ENCODE peak calls at places on chromosomes 16 and 17, in ten cellular contexts. T, J, H, V, O, Y, R, C, G and Z are unnamed samples.

GRCh38 chr17:42519546-42520444 is 16.2 kb upstream of the NAGLU start:
- DNase-seq in T (no peak), J (peak), H (peak), V (peak), O (peak), Y (peak), R (no peak), C (peak), G (peak), Z (peak)

GRCh38 chr17:76529224-76529642 is 8.3 kb downstream of the CYGB start:
- DNase-seq in T (no peak), J (no peak), H (peak), V (peak), O (peak), Y (peak), R (no peak), C (peak), G (peak), Z (peak)

GRCh38 chr17:81553616-81554181 is 1.5 kb upstream of the FAAP100 start:
- DNase-seq in T (no peak), J (peak), H (peak), V (no peak), O (no peak), Y (no peak), R (peak), C (no peak), G (peak), Z (peak)

GRCh38 chr17:76867578-76868175 is 527 bp upstream of the MGAT5B start:
- DNase-seq in T (no peak), J (no peak), H (no peak), V (no peak), O (no peak), Y (no peak), R (no peak), C (no peak), G (no peak), Z (no peak)

GRCh38 chr17:28937044-28937729 is 14.1 kb downstream of the PHF12 start:
- DNase-seq in T (no peak), J (no peak), H (peak), V (no peak), O (no peak), Y (no peak), R (no peak), C (no peak), G (no peak), Z (no peak)

GRCh38 chr17:39663688-39664580 is 1.2 kb upstream of the TCAP start:
- DNase-seq in T (peak), J (peak), H (no peak), V (no peak), O (no peak), Y (no peak), R (no peak), C (peak), G (no peak), Z (peak)

GRCh38 chr16:630815-631405 is at the start of gene WFIKKN1:
- DNase-seq in T (peak), J (no peak), H (peak), V (peak), O (no peak), Y (no peak), R (no peak), C (peak), G (peak), Z (no peak)

GRCh38 chr17:68603663-68604062 is 2.5 kb upstream of the FAM20A start:
- DNase-seq in T (no peak), J (no peak), H (no peak), V (no peak), O (no peak), Y (no peak), R (no peak), C (no peak), G (no peak), Z (no peak)

GRCh38 chr17:1951920-1952319 is 73.2 kb downstream of the RTN4RL1 start:
- DNase-seq in T (no peak), J (no peak), H (no peak), V (no peak), O (no peak), Y (no peak), R (no peak), C (no peak), G (no peak), Z (no peak)

GRCh38 chr17:77382356-77382911 is 241.7 kb downstream of the SEC14L1 start:
- DNase-seq in T (no peak), J (no peak), H (no peak), V (no peak), O (no peak), Y (no peak), R (no peak), C (no peak), G (peak), Z (no peak)

GRCh38 chr17:74825003-74825627 is 34.6 kb downstream of the GRIN2C start:
- DNase-seq in T (no peak), J (no peak), H (no peak), V (no peak), O (no peak), Y (no peak), R (no peak), C (no peak), G (no peak), Z (no peak)

GRCh38 chr16:49750341-49751011 is 105.4 kb downstream of the ZNF423 start:
- DNase-seq in T (no peak), J (no peak), H (no peak), V (no peak), O (no peak), Y (no peak), R (no peak), C (no peak), G (no peak), Z (no peak)

GRCh38 chr17:38563362-38564253 is 42.1 kb downstream of the SRCIN1 start:
- DNase-seq in T (peak), J (no peak), H (no peak), V (no peak), O (no peak), Y (no peak), R (no peak), C (no peak), G (no peak), Z (no peak)

GRCh38 chr17:55420067-55420775 is 1.4 kb downstream of the MMD start:
- DNase-seq in T (no peak), J (no peak), H (no peak), V (no peak), O (no peak), Y (no peak), R (no peak), C (peak), G (no peak), Z (no peak)

GRCh38 chr17:34241062-34241461 is 14.0 kb upstream of the CCL2 start:
- DNase-seq in T (no peak), J (no peak), H (no peak), V (no peak), O (peak), Y (peak), R (no peak), C (peak), G (peak), Z (peak)

GRCh38 chr17:18230288-18231141 is 5.1 kb downstream of the LLGL1 start:
- DNase-seq in T (no peak), J (no peak), H (no peak), V (no peak), O (no peak), Y (no peak), R (no peak), C (no peak), G (no peak), Z (no peak)

GRCh38 chr16:76579277-76579676 is 302.1 kb downstream of the CNTNAP4 start:
- DNase-seq in T (peak), J (no peak), H (no peak), V (no peak), O (no peak), Y (no peak), R (no peak), C (no peak), G (no peak), Z (no peak)

GRCh38 chr17:13698832-13699231 is 97.1 kb upstream of the HS3ST3A1 start:
- DNase-seq in T (no peak), J (no peak), H (no peak), V (no peak), O (no peak), Y (no peak), R (no peak), C (no peak), G (no peak), Z (no peak)

GRCh38 chr16:52383640-52384292 is 163.2 kb downstream of the TOX3 start:
- DNase-seq in T (no peak), J (no peak), H (no peak), V (no peak), O (no peak), Y (no peak), R (no peak), C (no peak), G (no peak), Z (no peak)

GRCh38 chr16:89138513-89138795 is 33.1 kb upstream of the CDH15 start:
- DNase-seq in T (no peak), J (no peak), H (no peak), V (no peak), O (no peak), Y (no peak), R (no peak), C (no peak), G (no peak), Z (no peak)

GRCh38 chr17:64074704-64075484 is 54.5 kb upstream of the ICAM2 start:
- DNase-seq in T (no peak), J (peak), H (peak), V (no peak), O (no peak), Y (no peak), R (no peak), C (peak), G (no peak), Z (no peak)

GRCh38 chr17:65079489-65079900 is 23.0 kb upstream of the GNA13 start:
- DNase-seq in T (no peak), J (no peak), H (no peak), V (no peak), O (no peak), Y (no peak), R (no peak), C (no peak), G (no peak), Z (no peak)

GRCh38 chr17:5877948-5878347 is 192.2 kb upstream of the WSCD1 start:
- DNase-seq in T (no peak), J (no peak), H (no peak), V (no peak), O (no peak), Y (no peak), R (no peak), C (no peak), G (no peak), Z (no peak)

GRCh38 chr16:86797700-86798099 is 219.4 kb downstream of the FOXL1 start:
- DNase-seq in T (no peak), J (no peak), H (no peak), V (no peak), O (no peak), Y (no peak), R (no peak), C (no peak), G (no peak), Z (no peak)

GRCh38 chr17:38879878-38880727 is 10.2 kb downstream of the LASP1 start:
- DNase-seq in T (no peak), J (peak), H (no peak), V (no peak), O (no peak), Y (peak), R (no peak), C (no peak), G (peak), Z (peak)

GRCh38 chr16:7997966-7998365 is 592.3 kb downstream of the TMEM114 start:
- DNase-seq in T (no peak), J (no peak), H (no peak), V (no peak), O (no peak), Y (no peak), R (no peak), C (no peak), G (no peak), Z (no peak)

GRCh38 chr17:82567286-82567685 is 47.8 kb downstream of the FOXK2 start:
- DNase-seq in T (no peak), J (no peak), H (no peak), V (no peak), O (no peak), Y (no peak), R (no peak), C (no peak), G (no peak), Z (no peak)

GRCh38 chr16:86575754-86576557 is 2.4 kb upstream of the FOXL1 start:
- DNase-seq in T (peak), J (peak), H (peak), V (peak), O (peak), Y (no peak), R (no peak), C (peak), G (no peak), Z (peak)

GRCh38 chr17:43212641-43213490 is 1.2 kb downstream of the TMEM106A start:
- DNase-seq in T (no peak), J (no peak), H (no peak), V (no peak), O (no peak), Y (no peak), R (peak), C (no peak), G (no peak), Z (peak)

GRCh38 chr16:22770866-22771265 is 43.1 kb upstream of the HS3ST2 start:
- DNase-seq in T (no peak), J (no peak), H (no peak), V (no peak), O (no peak), Y (no peak), R (no peak), C (no peak), G (no peak), Z (no peak)

GRCh38 chr16:346587-346986 is 5.9 kb downstream of the AXIN1 start:
- DNase-seq in T (no peak), J (no peak), H (no peak), V (peak), O (no peak), Y (no peak), R (no peak), C (no peak), G (no peak), Z (no peak)

GRCh38 chr16:58501242-58502131 is 1.5 kb downstream of the NDRG4 start:
- DNase-seq in T (peak), J (no peak), H (no peak), V (peak), O (no peak), Y (peak), R (no peak), C (peak), G (peak), Z (peak)

GRCh38 chr17:59406808-59407381 is 75.4 kb downstream of the YPEL2 start:
- DNase-seq in T (no peak), J (no peak), H (no peak), V (no peak), O (no peak), Y (no peak), R (no peak), C (no peak), G (no peak), Z (no peak)

GRCh38 chr17:81322271-81323082 is 27.4 kb upstream of the SLC38A10 start:
- DNase-seq in T (peak), J (peak), H (no peak), V (no peak), O (no peak), Y (no peak), R (no peak), C (no peak), G (no peak), Z (no peak)

GRCh38 chr16:9033125-9033830 is 58.2 kb upstream of the HAPSTR1 start:
- DNase-seq in T (peak), J (peak), H (peak), V (no peak), O (no peak), Y (no peak), R (no peak), C (peak), G (no peak), Z (peak)

GRCh38 chr16:71441348-71441781 is 489 bp downstream of the TLE7 start:
- DNase-seq in T (peak), J (no peak), H (no peak), V (no peak), O (no peak), Y (no peak), R (no peak), C (no peak), G (no peak), Z (no peak)

DNA sequence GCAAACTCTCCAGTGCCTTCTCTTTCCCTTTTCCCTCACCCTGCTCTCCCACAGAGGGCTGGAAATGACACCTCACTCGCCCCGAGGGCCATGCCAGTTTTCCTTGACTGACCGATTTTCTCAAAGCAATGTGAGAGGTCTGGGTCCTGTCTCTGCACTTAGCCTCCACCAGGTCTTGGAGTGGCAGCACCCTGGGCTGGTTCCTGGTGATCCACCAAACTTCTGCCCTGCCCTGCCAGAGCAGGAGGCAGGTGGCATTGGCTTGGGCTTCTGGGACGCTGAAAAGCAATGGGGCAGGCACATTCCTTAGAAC is 97.5 kb downstream of the RAB11FIP4 start:
- DNase-seq in T (no peak), J (no peak), H (no peak), V (no peak), O (no peak), Y (no peak), R (no peak), C (peak), G (no peak), Z (no peak)
- H3K4me3 ChIP-seq in T (peak), J (peak), H (peak), V (peak), O (no peak), Y (no peak), R (peak), C (peak), G (peak), Z (no peak)

GRCh38 chr17:78641243-78641642 is 64.0 kb upstream of the DNAH17 start:
- DNase-seq in T (no peak), J (no peak), H (no peak), V (no peak), O (no peak), Y (peak), R (no peak), C (no peak), G (no peak), Z (no peak)
- TF ChIP-seq EP300 in T (no peak), J (no peak), H (no peak), V (no peak), O (no peak), Y (no peak), R (no peak), C (no peak), G (no peak), Z (no peak)

GRCh38 chr17:58324409-58325288 is 3.9 kb downstream of the TSPOAP1 start:
- DNase-seq in T (no peak), J (no peak), H (peak), V (no peak), O (no peak), Y (no peak), R (no peak), C (peak), G (peak), Z (peak)
- TF ChIP-seq POLR2A in T (peak), J (no peak), H (no peak), V (no peak), O (no peak), Y (no peak), R (no peak), C (no peak), G (no peak), Z (no peak)

GRCh38 chr17:58331815-58332719 is 3.5 kb upstream of the TSPOAP1 start:
- DNase-seq in T (peak), J (no peak), H (peak), V (no peak), O (peak), Y (no peak), R (peak), C (peak), G (peak), Z (peak)
- H3K4me3 ChIP-seq in T (peak), J (no peak), H (peak), V (peak), O (peak), Y (no peak), R (peak), C (peak), G (peak), Z (peak)

GRCh38 chr16:87833548-87833947 is 35.8 kb downstream of the SLC7A5 start:
- DNase-seq in T (no peak), J (no peak), H (no peak), V (no peak), O (no peak), Y (no peak), R (no peak), C (no peak), G (no peak), Z (no peak)
- TF ChIP-seq EP300 in T (no peak), J (no peak), H (no peak), V (no peak), O (no peak), Y (no peak), R (no peak), C (no peak), G (no peak), Z (no peak)

DNA sequence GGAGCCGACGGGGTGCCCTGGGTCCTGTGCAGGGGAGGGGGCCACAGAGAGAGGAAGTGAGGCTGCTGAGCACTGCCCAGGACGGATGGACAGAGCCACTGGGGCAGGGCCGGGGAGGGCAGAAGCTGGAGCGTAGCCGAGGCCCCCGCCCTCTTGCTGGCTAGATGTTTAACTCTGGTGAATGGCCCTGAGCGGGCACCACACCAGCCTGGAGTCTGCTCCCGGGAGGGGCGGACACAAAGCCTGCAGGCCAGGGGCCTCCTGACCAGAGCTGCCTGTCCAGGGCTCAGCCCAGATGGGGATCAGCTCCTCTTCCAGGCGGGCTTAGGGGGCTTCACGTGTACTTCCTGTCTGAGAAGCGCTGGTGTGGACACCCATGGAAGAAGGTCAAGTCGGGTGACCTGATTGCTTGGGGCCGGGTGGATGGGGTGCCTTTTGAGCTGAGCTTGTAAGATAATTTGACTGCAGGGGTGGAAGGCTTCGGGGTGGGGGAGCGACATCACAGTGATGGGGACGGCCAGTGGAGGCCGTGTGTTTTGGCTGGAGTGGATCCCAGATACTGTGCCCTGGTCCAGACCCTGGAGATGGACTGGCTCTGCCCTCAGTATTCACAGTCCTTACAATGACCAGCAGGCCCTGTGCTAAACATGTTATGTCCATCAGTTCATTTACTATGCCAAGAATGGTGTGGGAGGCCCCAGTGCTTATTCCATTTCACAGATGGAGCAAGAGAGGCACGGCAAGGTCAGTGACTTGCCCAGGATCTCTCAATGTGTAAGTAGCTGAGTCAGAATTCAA is 33.7 kb upstream of the CIBAR2 start:
- DNase-seq in T (no peak), J (no peak), H (no peak), V (no peak), O (no peak), Y (no peak), R (no peak), C (no peak), G (no peak), Z (no peak)
- TF ChIP-seq POLR2A in T (no peak), J (no peak), H (no peak), V (no peak), O (no peak), Y (no peak), R (no peak), C (no peak), G (no peak), Z (no peak)

GRCh38 chr16:65965632-65966031 is 400.9 kb upstream of the CDH5 start:
- DNase-seq in T (no peak), J (no peak), H (no peak), V (no peak), O (no peak), Y (no peak), R (no peak), C (no peak), G (no peak), Z (no peak)

GRCh38 chr16:65958096-65958495 is 408.4 kb upstream of the CDH5 start:
- DNase-seq in T (no peak), J (no peak), H (no peak), V (no peak), O (no peak), Y (no peak), R (no peak), C (no peak), G (no peak), Z (no peak)

GRCh38 chr16:65959978-65960377 is 406.5 kb upstream of the CDH5 start:
- DNase-seq in T (no peak), J (no peak), H (no peak), V (no peak), O (no peak), Y (no peak), R (no peak), C (no peak), G (no peak), Z (no peak)

GRCh38 chr16:65964752-65965151 is 401.7 kb upstream of the CDH5 start:
- DNase-seq in T (no peak), J (no peak), H (no peak), V (no peak), O (no peak), Y (no peak), R (no peak), C (no peak), G (no peak), Z (no peak)

DNA sequence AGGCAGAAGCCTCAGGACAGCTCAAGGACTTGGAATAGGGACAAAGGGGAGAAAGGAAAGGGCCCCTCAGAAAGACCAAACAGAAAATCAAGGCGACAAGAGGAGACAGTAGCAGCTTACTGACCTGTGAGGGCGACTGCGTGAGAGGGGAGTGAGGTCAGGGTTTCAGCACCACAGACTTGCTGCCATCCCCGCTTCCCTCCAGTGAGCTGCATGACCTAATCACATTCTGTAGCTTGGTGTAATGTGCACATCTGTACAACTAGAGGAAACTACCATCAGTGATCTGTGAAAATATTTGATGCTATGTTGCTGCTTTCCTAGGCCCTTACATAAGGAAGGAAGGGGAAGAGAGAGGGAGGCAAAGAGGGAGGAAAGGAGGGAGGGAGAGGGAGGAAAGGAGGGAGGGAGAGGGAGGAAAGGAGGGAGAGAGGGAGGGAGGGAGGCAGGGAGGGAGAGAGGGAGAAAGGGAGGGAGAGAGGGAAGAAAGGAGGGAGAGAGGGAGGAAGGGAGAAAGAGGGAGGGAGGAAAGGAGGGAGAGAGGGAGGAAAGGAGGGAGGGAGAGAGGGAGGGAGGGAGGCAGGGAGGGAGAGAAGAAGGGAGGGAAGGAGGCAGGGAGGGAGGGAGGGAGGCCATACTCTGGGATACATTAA is 404.9 kb upstream of the CDH5 start:
- DNase-seq in T (no peak), J (no peak), H (no peak), V (no peak), O (no peak), Y (no peak), R (no peak), C (no peak), G (no peak), Z (no peak)
- H3K4me3 ChIP-seq in T (no peak), J (no peak), H (no peak), V (no peak), O (no peak), Y (no peak), R (no peak), C (no peak), G (no peak), Z (no peak)